ENCODE peak calls at places on chromosomes 3 and 15, in eight cellular contexts. One of them, this sample, is unnamed.

GRCh38 chr3:129577925-129578742 is 28.3 kb downstream of the PLXND1 start:
- DNase-seq in GM23248: no peak
- DNase-seq in thoracic aorta: no peak
- DNase-seq in left ventricle myocardium inferior: no peak
- DNase-seq in esophagus muscularis mucosa: no peak
- DNase-seq in mucosa of descending colon: no peak
- DNase-seq in uterus: no peak
- DNase-seq in kidney epithelial cell: no peak
- DNase-seq in this sample: no peak

GRCh38 chr3:113314923-113315322 is 103.6 kb downstream of the BOC start:
- DNase-seq in kidney epithelial cell: no peak
- DNase-seq in GM23248: no peak
- DNase-seq in esophagus muscularis mucosa: no peak
- DNase-seq in left ventricle myocardium inferior: no peak
- DNase-seq in thoracic aorta: no peak
- DNase-seq in mucosa of descending colon: no peak
- DNase-seq in uterus: no peak
- DNase-seq in this sample: no peak

GRCh38 chr3:36595531-36595930 is 168.8 kb downstream of the DCLK3 start:
- DNase-seq in esophagus muscularis mucosa: no peak
- DNase-seq in mucosa of descending colon: no peak
- DNase-seq in kidney epithelial cell: no peak
- DNase-seq in left ventricle myocardium inferior: no peak
- DNase-seq in GM23248: no peak
- DNase-seq in uterus: no peak
- DNase-seq in thoracic aorta: no peak
- DNase-seq in this sample: no peak

GRCh38 chr3:11288786-11289637 is 16.8 kb downstream of the ATG7 start:
- DNase-seq in thoracic aorta: no peak
- DNase-seq in kidney epithelial cell: peak
- DNase-seq in left ventricle myocardium inferior: no peak
- DNase-seq in uterus: no peak
- DNase-seq in mucosa of descending colon: no peak
- DNase-seq in GM23248: peak
- DNase-seq in esophagus muscularis mucosa: no peak
- DNase-seq in this sample: peak

GRCh38 chr3:52291508-52292181 is 4.0 kb downstream of the GLYCTK start:
- DNase-seq in left ventricle myocardium inferior: no peak
- DNase-seq in mucosa of descending colon: peak
- DNase-seq in GM23248: peak
- DNase-seq in esophagus muscularis mucosa: no peak
- DNase-seq in uterus: no peak
- DNase-seq in thoracic aorta: no peak
- DNase-seq in kidney epithelial cell: no peak
- DNase-seq in this sample: peak

GRCh38 chr15:68256675-68257450 is 20.7 kb upstream of the FEM1B start:
- DNase-seq in uterus: peak
- DNase-seq in esophagus muscularis mucosa: no peak
- DNase-seq in kidney epithelial cell: no peak
- DNase-seq in thoracic aorta: peak
- DNase-seq in mucosa of descending colon: peak
- DNase-seq in left ventricle myocardium inferior: peak
- DNase-seq in GM23248: peak
- DNase-seq in this sample: peak

GRCh38 chr3:195030791-195031321 is 240.1 kb downstream of the XXYLT1 start:
- DNase-seq in GM23248: no peak
- DNase-seq in mucosa of descending colon: no peak
- DNase-seq in esophagus muscularis mucosa: no peak
- DNase-seq in left ventricle myocardium inferior: no peak
- DNase-seq in uterus: no peak
- DNase-seq in kidney epithelial cell: no peak
- DNase-seq in thoracic aorta: no peak
- DNase-seq in this sample: no peak

GRCh38 chr15:36972704-36973103 is 127.6 kb downstream of the MEIS2 start:
- DNase-seq in uterus: no peak
- DNase-seq in kidney epithelial cell: no peak
- DNase-seq in GM23248: no peak
- DNase-seq in left ventricle myocardium inferior: no peak
- DNase-seq in esophagus muscularis mucosa: no peak
- DNase-seq in mucosa of descending colon: no peak
- DNase-seq in thoracic aorta: no peak
- DNase-seq in this sample: no peak

GRCh38 chr3:70120360-70120966 is 120.9 kb downstream of the SAMMSON start:
- DNase-seq in mucosa of descending colon: peak
- DNase-seq in kidney epithelial cell: peak
- DNase-seq in thoracic aorta: no peak
- DNase-seq in esophagus muscularis mucosa: peak
- DNase-seq in uterus: peak
- DNase-seq in GM23248: peak
- DNase-seq in left ventricle myocardium inferior: peak
- DNase-seq in this sample: peak

GRCh38 chr15:83769411-83769960 is 115.6 kb downstream of the ADAMTSL3 start:
- DNase-seq in left ventricle myocardium inferior: no peak
- DNase-seq in mucosa of descending colon: no peak
- DNase-seq in GM23248: peak
- DNase-seq in thoracic aorta: no peak
- DNase-seq in kidney epithelial cell: no peak
- DNase-seq in uterus: no peak
- DNase-seq in esophagus muscularis mucosa: no peak
- DNase-seq in this sample: no peak

GRCh38 chr3:32347286-32348125 is 44.1 kb upstream of the CMTM7 start:
- DNase-seq in mucosa of descending colon: no peak
- DNase-seq in thoracic aorta: no peak
- DNase-seq in kidney epithelial cell: no peak
- DNase-seq in left ventricle myocardium inferior: peak
- DNase-seq in esophagus muscularis mucosa: no peak
- DNase-seq in uterus: peak
- DNase-seq in GM23248: no peak
- DNase-seq in this sample: peak

GRCh38 chr3:2096196-2096595 is 2.5 kb upstream of the CNTN4 start:
- DNase-seq in left ventricle myocardium inferior: no peak
- DNase-seq in GM23248: no peak
- DNase-seq in kidney epithelial cell: no peak
- DNase-seq in thoracic aorta: no peak
- DNase-seq in uterus: no peak
- DNase-seq in mucosa of descending colon: no peak
- DNase-seq in esophagus muscularis mucosa: no peak
- DNase-seq in this sample: no peak

GRCh38 chr3:2090095-2090494 is 8.6 kb upstream of the CNTN4 start:
- DNase-seq in mucosa of descending colon: no peak
- DNase-seq in uterus: no peak
- DNase-seq in left ventricle myocardium inferior: no peak
- DNase-seq in esophagus muscularis mucosa: no peak
- DNase-seq in thoracic aorta: no peak
- DNase-seq in kidney epithelial cell: no peak
- DNase-seq in GM23248: no peak
- DNase-seq in this sample: no peak

GRCh38 chr3:2090512-2090911 is 8.2 kb upstream of the CNTN4 start:
- DNase-seq in esophagus muscularis mucosa: no peak
- DNase-seq in mucosa of descending colon: no peak
- DNase-seq in kidney epithelial cell: no peak
- DNase-seq in left ventricle myocardium inferior: no peak
- DNase-seq in thoracic aorta: no peak
- DNase-seq in GM23248: no peak
- DNase-seq in uterus: no peak
- DNase-seq in this sample: no peak

GRCh38 chr3:2094941-2095340 is 3.7 kb upstream of the CNTN4 start:
- DNase-seq in kidney epithelial cell: no peak
- DNase-seq in thoracic aorta: no peak
- DNase-seq in esophagus muscularis mucosa: no peak
- DNase-seq in mucosa of descending colon: no peak
- DNase-seq in left ventricle myocardium inferior: no peak
- DNase-seq in GM23248: no peak
- DNase-seq in uterus: no peak
- DNase-seq in this sample: no peak

DNA sequence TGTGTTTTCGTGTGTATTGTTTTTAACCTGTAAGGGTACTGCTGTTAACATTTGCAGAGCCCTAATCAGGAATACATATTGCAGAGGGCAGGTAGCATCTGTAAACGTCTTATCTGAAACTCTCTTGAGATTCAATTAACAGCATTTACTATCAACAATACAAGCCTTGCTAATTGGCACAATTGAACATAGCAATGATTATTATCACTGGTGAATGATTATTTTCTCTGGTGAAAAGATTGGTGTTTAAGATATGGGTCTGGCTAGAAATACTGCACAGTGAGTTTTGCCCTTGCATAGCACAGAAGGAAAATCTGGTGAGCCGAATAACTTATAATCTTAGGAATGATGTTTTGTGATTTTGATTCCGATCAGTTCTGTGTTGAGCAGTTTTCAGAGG is 5.9 kb upstream of the CNTN4 start:
- DNase-seq in thoracic aorta: no peak
- DNase-seq in left ventricle myocardium inferior: no peak
- DNase-seq in kidney epithelial cell: no peak
- DNase-seq in GM23248: no peak
- DNase-seq in esophagus muscularis mucosa: no peak
- DNase-seq in uterus: no peak
- DNase-seq in mucosa of descending colon: no peak
- DNase-seq in this sample: no peak
- H3K4me3 ChIP-seq in thoracic aorta: no peak
- H3K4me3 ChIP-seq in left ventricle myocardium inferior: no peak
- H3K4me3 ChIP-seq in kidney epithelial cell: no peak
- H3K4me3 ChIP-seq in GM23248: no peak
- H3K4me3 ChIP-seq in esophagus muscularis mucosa: no peak
- H3K4me3 ChIP-seq in uterus: no peak
- H3K4me3 ChIP-seq in mucosa of descending colon: no peak
- H3K4me3 ChIP-seq in this sample: no peak

DNA sequence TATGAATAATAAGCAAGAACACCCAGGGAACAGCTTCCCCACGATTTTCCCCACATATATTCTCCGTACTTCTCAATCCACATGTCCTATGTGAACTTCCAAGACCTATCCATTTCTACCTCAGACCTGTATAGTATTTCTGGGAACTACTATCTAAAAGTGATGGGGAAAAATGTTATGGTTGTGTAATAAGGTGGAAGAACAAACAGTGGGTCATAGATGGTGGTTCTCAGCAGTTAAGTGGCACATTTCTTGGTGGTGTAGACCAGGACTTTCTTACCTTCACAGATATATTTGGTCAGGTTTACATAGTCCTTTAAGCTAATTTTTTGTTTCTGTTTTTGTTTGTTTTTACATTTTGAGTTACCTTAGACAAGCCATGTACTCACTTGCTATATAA is 675.1 kb downstream of the GBE1 start:
- DNase-seq in thoracic aorta: no peak
- DNase-seq in mucosa of descending colon: no peak
- DNase-seq in GM23248: no peak
- DNase-seq in uterus: no peak
- DNase-seq in kidney epithelial cell: no peak
- DNase-seq in left ventricle myocardium inferior: no peak
- DNase-seq in esophagus muscularis mucosa: no peak
- DNase-seq in this sample: no peak
- H3K4me3 ChIP-seq in thoracic aorta: no peak
- H3K4me3 ChIP-seq in mucosa of descending colon: no peak
- H3K4me3 ChIP-seq in GM23248: no peak
- H3K4me3 ChIP-seq in uterus: no peak
- H3K4me3 ChIP-seq in kidney epithelial cell: no peak
- H3K4me3 ChIP-seq in left ventricle myocardium inferior: no peak
- H3K4me3 ChIP-seq in esophagus muscularis mucosa: no peak
- H3K4me3 ChIP-seq in this sample: no peak

GRCh38 chr15:29103825-29104565 is 165.6 kb downstream of the NSMCE3 start:
- DNase-seq in esophagus muscularis mucosa: no peak
- DNase-seq in left ventricle myocardium inferior: peak
- DNase-seq in GM23248: peak
- DNase-seq in kidney epithelial cell: no peak
- DNase-seq in uterus: peak
- DNase-seq in mucosa of descending colon: peak
- DNase-seq in thoracic aorta: no peak
- DNase-seq in this sample: peak
- H3K4me3 ChIP-seq in esophagus muscularis mucosa: peak
- H3K4me3 ChIP-seq in left ventricle myocardium inferior: peak
- H3K4me3 ChIP-seq in GM23248: peak
- H3K4me3 ChIP-seq in kidney epithelial cell: peak
- H3K4me3 ChIP-seq in uterus: peak
- H3K4me3 ChIP-seq in mucosa of descending colon: no peak
- H3K4me3 ChIP-seq in thoracic aorta: peak
- H3K4me3 ChIP-seq in this sample: no peak

DNA sequence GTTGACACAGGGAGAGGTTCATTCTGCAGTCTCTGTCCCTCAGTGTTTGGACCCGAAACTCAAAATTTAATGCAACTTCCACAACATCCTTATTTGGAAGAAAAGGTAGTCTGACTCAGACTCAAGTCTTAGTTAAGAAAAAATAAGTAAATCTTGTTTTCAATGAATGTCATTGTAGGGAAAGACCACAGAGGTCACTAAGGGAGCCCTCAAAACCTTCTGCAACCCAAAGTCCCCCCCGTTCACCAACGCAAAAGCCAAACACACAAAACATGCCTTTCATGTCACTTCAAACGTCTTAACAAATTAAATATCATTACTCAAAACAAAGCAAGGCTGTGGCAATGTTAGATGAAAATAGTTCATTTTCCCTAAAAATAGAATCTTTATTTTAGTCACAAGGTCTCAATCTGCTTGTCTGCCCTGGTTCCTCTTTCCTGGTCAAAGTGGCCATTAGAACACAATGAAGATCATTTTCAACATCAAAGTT is 20.9 kb upstream of the SSUH2 start:
- DNase-seq in esophagus muscularis mucosa: no peak
- DNase-seq in GM23248: no peak
- DNase-seq in mucosa of descending colon: no peak
- DNase-seq in left ventricle myocardium inferior: no peak
- DNase-seq in thoracic aorta: no peak
- DNase-seq in kidney epithelial cell: no peak
- DNase-seq in uterus: no peak
- DNase-seq in this sample: no peak
- H3K4me3 ChIP-seq in esophagus muscularis mucosa: no peak
- H3K4me3 ChIP-seq in GM23248: no peak
- H3K4me3 ChIP-seq in mucosa of descending colon: no peak
- H3K4me3 ChIP-seq in left ventricle myocardium inferior: no peak
- H3K4me3 ChIP-seq in thoracic aorta: no peak
- H3K4me3 ChIP-seq in kidney epithelial cell: no peak
- H3K4me3 ChIP-seq in uterus: no peak
- H3K4me3 ChIP-seq in this sample: no peak

DNA sequence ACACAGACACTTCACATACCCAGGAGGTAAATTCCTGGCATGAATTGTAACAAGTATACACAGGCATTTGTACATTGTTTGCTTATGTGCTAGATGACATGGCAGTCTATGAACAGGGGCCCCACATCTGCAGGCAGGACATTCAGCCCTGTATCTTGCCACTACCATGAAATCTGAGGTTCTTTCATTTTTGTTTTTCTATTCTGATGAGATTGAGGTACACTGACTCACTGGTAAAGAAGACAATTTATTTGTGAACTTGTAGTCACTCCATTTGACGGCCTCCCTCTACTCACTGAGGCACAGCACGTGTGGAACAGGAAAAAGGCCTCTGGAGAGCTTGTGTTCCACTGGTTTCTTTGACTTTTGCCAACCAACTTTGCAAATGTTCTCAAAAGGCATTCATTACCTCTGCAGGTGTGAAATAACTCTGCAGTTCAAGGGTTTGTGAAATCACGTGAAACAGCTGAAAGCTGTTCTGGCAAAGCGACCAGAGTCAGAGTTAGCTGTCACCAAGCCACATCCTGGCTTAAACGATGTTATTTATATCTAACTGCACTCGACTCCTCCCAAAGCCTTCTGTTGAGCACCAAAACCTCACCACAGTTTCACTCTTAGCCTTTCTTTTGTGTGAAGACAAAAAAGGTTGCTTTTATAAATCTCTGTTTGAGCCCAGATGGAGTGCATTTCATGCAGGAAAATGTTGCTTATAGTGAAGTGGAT is 401.4 kb upstream of the CFAP20DC start:
- DNase-seq in mucosa of descending colon: no peak
- DNase-seq in GM23248: no peak
- DNase-seq in kidney epithelial cell: no peak
- DNase-seq in uterus: no peak
- DNase-seq in left ventricle myocardium inferior: no peak
- DNase-seq in esophagus muscularis mucosa: no peak
- DNase-seq in thoracic aorta: no peak
- DNase-seq in this sample: peak
- H3K4me3 ChIP-seq in mucosa of descending colon: no peak
- H3K4me3 ChIP-seq in GM23248: no peak
- H3K4me3 ChIP-seq in kidney epithelial cell: no peak
- H3K4me3 ChIP-seq in uterus: no peak
- H3K4me3 ChIP-seq in left ventricle myocardium inferior: no peak
- H3K4me3 ChIP-seq in esophagus muscularis mucosa: no peak
- H3K4me3 ChIP-seq in thoracic aorta: no peak
- H3K4me3 ChIP-seq in this sample: no peak